ENCODE peak calls at places on chromosomes 2 and 18, in eight cellular contexts. O is astrocyte, G is LNCaP clone FGC, W is AG09309, N is esophagus squamous epithelium, Q is mesendoderm, B is HCT116, C is dorsolateral prefrontal cortex. M is an unnamed sample.

GRCh38 chr2:11679016-11679415 is 9.0 kb upstream of the NTSR2 start:
- DNase-seq in B (no peak), Q (no peak), W (no peak), O (no peak), N (no peak), G (no peak), C (no peak), M (no peak)

GRCh38 chr2:158715352-158715751 is 79.8 kb upstream of the DAPL1 start:
- DNase-seq in B (no peak), N (no peak), W (no peak), Q (no peak), C (no peak), G (no peak), O (no peak), M (no peak)

GRCh38 chr2:23235292-23235691 is 149.7 kb upstream of the KLHL29 start:
- DNase-seq in B (no peak), O (no peak), G (no peak), C (no peak), W (no peak), Q (no peak), N (no peak), M (peak)

GRCh38 chr2:67453365-67453764 is 56.2 kb downstream of the ETAA1 start:
- DNase-seq in G (no peak), O (peak), C (no peak), Q (no peak), N (no peak), W (peak), B (no peak), M (peak)

GRCh38 chr2:50455351-50455750 is 576.6 kb downstream of the NRXN1 start:
- DNase-seq in B (no peak), O (no peak), C (no peak), Q (no peak), W (no peak), N (no peak), G (no peak), M (no peak)

GRCh38 chr2:218782529-218782845 is 540 bp downstream of the CYP27A1 start:
- DNase-seq in B (no peak), Q (peak), O (no peak), W (no peak), N (no peak), C (no peak), G (no peak), M (peak)

GRCh38 chr2:227545990-227546389 is 52.7 kb upstream of the SCYGR2 start:
- DNase-seq in N (no peak), C (no peak), O (no peak), G (no peak), Q (peak), B (no peak), W (no peak), M (no peak)

GRCh38 chr18:31546476-31546875 is 45.2 kb upstream of the TTR start:
- DNase-seq in C (no peak), B (no peak), O (peak), W (no peak), N (no peak), G (no peak), Q (no peak), M (no peak)

GRCh38 chr2:172977330-172978052 is 98.2 kb upstream of the MAP3K20 start:
- DNase-seq in Q (peak), B (no peak), W (no peak), N (no peak), G (no peak), O (no peak), C (no peak), M (no peak)

GRCh38 chr2:44169155-44169898 is 652 bp downstream of the PPM1B start:
- DNase-seq in N (peak), O (peak), W (no peak), B (no peak), G (no peak), Q (peak), C (no peak), M (peak)

GRCh38 chr2:46915281-46915810 is at the start of gene MCFD2:
- DNase-seq in N (no peak), C (no peak), Q (no peak), G (no peak), W (no peak), O (no peak), B (no peak), M (no peak)

GRCh38 chr2:120932472-120932871 is 196.8 kb downstream of the GLI2 start:
- DNase-seq in O (peak), B (no peak), G (no peak), N (no peak), C (no peak), Q (no peak), W (no peak), M (peak)

GRCh38 chr2:37827455-37827854 is 97.6 kb upstream of the RMDN2 start:
- DNase-seq in G (no peak), C (no peak), B (no peak), N (no peak), W (no peak), O (no peak), Q (no peak), M (no peak)

GRCh38 chr2:216351172-216351925 is 20.9 kb downstream of the MARCHF4 start:
- DNase-seq in G (no peak), B (no peak), W (no peak), N (no peak), C (no peak), Q (no peak), O (peak), M (peak)

GRCh38 chr2:210442869-210443268 is 33.7 kb downstream of the LANCL1 start:
- DNase-seq in N (no peak), B (no peak), G (no peak), C (no peak), O (no peak), Q (no peak), W (no peak), M (no peak)

GRCh38 chr2:232502901-232503791 is 15.5 kb upstream of the ECEL1 start:
- DNase-seq in N (no peak), W (no peak), G (no peak), B (no peak), Q (peak), C (peak), O (peak), M (peak)
- H3K4me3 ChIP-seq in N (peak), W (no peak), G (no peak), B (no peak), Q (peak), C (peak), O (no peak), M (no peak)

GRCh38 chr2:102145107-102145506 is 2.6 kb downstream of the IL1R1 start:
- DNase-seq in C (no peak), G (no peak), Q (no peak), O (no peak), W (no peak), B (no peak), N (no peak), M (no peak)
- H3K4me3 ChIP-seq in C (no peak), G (no peak), Q (no peak), O (no peak), W (no peak), B (no peak), N (peak), M (peak)

GRCh38 chr2:32277674-32278475 is at the start of gene YIPF4:
- DNase-seq in W (peak), Q (peak), C (peak), B (peak), O (peak), G (peak), N (peak), M (peak)
- H3K4me3 ChIP-seq in W (peak), Q (peak), C (peak), B (peak), O (peak), G (peak), N (peak), M (peak)

GRCh38 chr2:195658541-195658890 is 1.5 kb downstream of the SLC39A10 start:
- DNase-seq in O (peak), C (no peak), W (peak), G (peak), Q (no peak), B (no peak), N (no peak), M (peak)

GRCh38 chr2:195660265-195660890 is 3.4 kb downstream of the SLC39A10 start:
- DNase-seq in B (no peak), Q (peak), G (no peak), C (peak), O (peak), W (peak), N (no peak), M (peak)

GRCh38 chr2:195657634-195658540 is 861 bp downstream of the SLC39A10 start:
- DNase-seq in C (peak), O (peak), B (no peak), G (peak), Q (peak), W (peak), N (no peak), M (peak)

GRCh38 chr2:195656859-195657633 is at the start of gene SLC39A10:
- DNase-seq in C (peak), Q (peak), B (peak), W (peak), O (peak), N (peak), G (peak), M (peak)

GRCh38 chr2:195659114-195659513 is 2.1 kb downstream of the SLC39A10 start:
- DNase-seq in Q (peak), B (no peak), W (no peak), C (no peak), N (no peak), G (no peak), O (peak), M (peak)
- H3K4me3 ChIP-seq in Q (no peak), B (no peak), W (peak), C (peak), N (peak), G (peak), O (peak), M (peak)

GRCh38 chr2:152717242-152718046 is at the start of gene PRPF40A:
- DNase-seq in G (peak), N (peak), O (peak), W (peak), B (peak), C (peak), Q (peak), M (peak)

GRCh38 chr2:152715112-152715511 is 2.1 kb downstream of the PRPF40A start:
- DNase-seq in O (no peak), N (no peak), G (no peak), C (no peak), B (no peak), W (no peak), Q (no peak), M (no peak)

GRCh38 chr2:152716805-152717241 is 438 bp downstream of the PRPF40A start:
- DNase-seq in C (no peak), B (no peak), O (peak), G (no peak), W (no peak), Q (peak), N (no peak), M (no peak)

GRCh38 chr2:152718047-152718908 is at the start of gene ARL6IP6:
- DNase-seq in C (peak), G (no peak), B (peak), Q (peak), W (peak), O (peak), N (peak), M (peak)

DNA sequence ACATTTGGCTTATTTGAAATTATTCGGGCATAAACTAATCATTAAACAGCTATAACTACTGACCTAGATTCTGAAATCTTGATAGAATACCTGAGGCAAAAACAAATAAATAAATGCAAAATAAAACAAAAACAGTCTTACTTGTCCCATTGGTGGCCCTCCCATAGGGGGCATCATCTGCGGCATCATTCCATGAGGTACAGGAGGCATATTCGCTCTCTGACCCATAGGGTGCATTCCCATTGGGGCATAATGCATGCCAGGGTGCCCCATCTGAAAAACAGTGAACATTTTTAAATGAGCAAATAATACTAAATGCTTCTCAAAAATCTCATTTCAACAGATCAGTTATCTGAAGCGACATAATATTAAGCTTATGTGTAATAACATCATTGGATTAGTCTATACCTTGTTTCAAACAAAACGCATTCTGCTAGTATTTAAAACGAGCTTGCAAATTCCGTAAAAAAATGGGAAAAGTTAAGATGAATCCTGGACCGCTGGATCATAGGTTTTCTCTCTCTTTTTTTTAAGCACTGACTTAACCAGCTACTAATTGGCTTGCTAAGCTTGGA is 1.3 kb downstream of the PRPF40A start:
- DNase-seq in C (no peak), O (no peak), B (peak), Q (peak), N (no peak), G (no peak), W (no peak), M (peak)
- H3K4me3 ChIP-seq in C (peak), O (peak), B (peak), Q (peak), N (peak), G (peak), W (peak), M (peak)

GRCh38 chr18:58076052-58076451 is 32.0 kb downstream of the NEDD4L start:
- DNase-seq in W (no peak), B (no peak), Q (no peak), G (no peak), C (no peak), N (no peak), O (peak), M (no peak)

GRCh38 chr18:58077329-58077728 is 33.3 kb downstream of the NEDD4L start:
- DNase-seq in Q (no peak), B (no peak), G (peak), C (no peak), O (no peak), N (no peak), W (no peak), M (no peak)

GRCh38 chr18:58080516-58080915 is 36.5 kb downstream of the NEDD4L start:
- DNase-seq in W (no peak), G (no peak), O (no peak), B (no peak), N (no peak), C (no peak), Q (peak), M (no peak)

DNA sequence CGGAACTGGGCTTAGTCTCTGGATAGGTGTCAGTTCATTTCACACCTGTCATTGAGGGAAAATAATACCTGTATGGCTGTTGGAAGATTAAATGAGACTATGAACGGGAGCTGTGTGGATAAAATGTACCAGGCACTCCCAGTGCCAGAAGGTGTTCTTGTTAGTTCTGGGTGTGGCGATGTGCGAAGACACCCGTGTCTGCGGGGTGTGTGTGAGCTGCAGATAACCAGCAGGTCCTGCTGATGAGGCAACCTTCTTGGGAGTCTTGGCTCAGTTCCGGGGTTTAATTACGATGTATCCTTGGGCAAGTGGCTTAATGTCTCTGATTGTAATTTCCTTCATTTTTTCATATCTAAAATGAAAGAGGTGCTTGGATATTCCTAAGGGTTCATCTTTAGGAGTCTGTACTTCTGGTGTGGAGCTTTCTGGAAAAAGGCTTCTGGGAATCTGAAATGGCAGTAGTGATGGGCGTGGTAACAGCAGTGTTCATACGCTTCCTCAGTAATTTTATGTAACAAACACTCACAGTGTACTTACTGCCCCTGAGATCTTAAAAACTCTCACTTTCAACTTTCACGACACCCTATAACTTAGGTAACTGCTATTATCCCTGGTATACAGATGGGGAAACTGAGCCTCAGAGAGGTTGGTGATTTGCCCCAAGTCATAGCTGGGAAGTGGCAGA is 35.0 kb downstream of the NEDD4L start:
- DNase-seq in C (no peak), W (no peak), N (no peak), Q (no peak), O (no peak), G (no peak), B (no peak), M (no peak)
- H3K4me3 ChIP-seq in C (no peak), W (no peak), N (no peak), Q (no peak), O (no peak), G (no peak), B (no peak), M (no peak)

GRCh38 chr18:8609711-8610441 is 639 bp downstream of the RAB12 start:
- DNase-seq in N (no peak), G (no peak), B (no peak), W (no peak), C (no peak), Q (no peak), O (no peak), M (no peak)

GRCh38 chr18:8608795-8609673 is at the start of gene RAB12:
- DNase-seq in W (peak), Q (peak), O (peak), N (peak), B (peak), G (peak), C (peak), M (peak)

GRCh38 chr18:8614875-8615274 is 5.6 kb downstream of the RAB12 start:
- DNase-seq in G (no peak), O (no peak), Q (no peak), B (no peak), N (no peak), C (no peak), W (no peak), M (no peak)

GRCh38 chr18:8610442-8610801 is 1.2 kb downstream of the RAB12 start:
- DNase-seq in G (no peak), C (no peak), B (no peak), Q (no peak), O (no peak), N (no peak), W (no peak), M (peak)

GRCh38 chr18:8611916-8612576 is 2.8 kb downstream of the RAB12 start:
- DNase-seq in C (no peak), B (no peak), G (peak), Q (no peak), N (no peak), W (no peak), O (no peak), M (no peak)
- H3K4me3 ChIP-seq in C (peak), B (no peak), G (no peak), Q (no peak), N (peak), W (no peak), O (no peak), M (no peak)

GRCh38 chr2:40321822-40322221 is 130.1 kb downstream of the SLC8A1 start:
- DNase-seq in Q (no peak), W (no peak), G (no peak), B (no peak), O (no peak), N (no peak), C (no peak), M (no peak)
- H3K4me3 ChIP-seq in Q (no peak), W (no peak), G (no peak), B (no peak), O (no peak), N (no peak), C (no peak), M (no peak)

GRCh38 chr2:181573140-181573736 is 83.7 kb downstream of the CERKL start:
- DNase-seq in G (peak), Q (peak), B (peak), W (peak), C (no peak), O (peak), N (no peak), M (peak)

GRCh38 chr2:181575024-181575649 is 81.8 kb downstream of the CERKL start:
- DNase-seq in B (no peak), Q (peak), W (no peak), O (no peak), N (no peak), C (no peak), G (no peak), M (no peak)

GRCh38 chr2:181570059-181570458 is 86.8 kb downstream of the CERKL start:
- DNase-seq in B (no peak), W (no peak), N (no peak), Q (no peak), G (no peak), C (no peak), O (no peak), M (no peak)

GRCh38 chr2:181574321-181574720 is 82.6 kb downstream of the CERKL start:
- DNase-seq in N (no peak), W (no peak), Q (peak), C (no peak), O (no peak), G (no peak), B (no peak), M (no peak)

GRCh38 chr2:181570833-181571661 is 85.9 kb downstream of the CERKL start:
- DNase-seq in G (no peak), B (no peak), Q (no peak), O (no peak), C (no peak), W (no peak), N (no peak), M (peak)
- H3K4me3 ChIP-seq in G (no peak), B (no peak), Q (no peak), O (no peak), C (no peak), W (no peak), N (no peak), M (no peak)